ENCODE peak calls at places on chromosomes 16 and 17, in four cellular contexts. P, L, I and K are unnamed samples.

GRCh38 chr16:87919681-87919994 is 16.7 kb downstream of the CA5A start:
- DNase-seq in P (no peak), L (no peak), I (no peak), K (no peak)

GRCh38 chr17:36680701-36681202 is 79.4 kb downstream of the MRM1 start:
- DNase-seq in P (no peak), L (no peak), I (no peak), K (no peak)

GRCh38 chr17:81057079-81057730 is 22.3 kb downstream of the BAIAP2 start:
- DNase-seq in P (no peak), L (no peak), I (no peak), K (no peak)

GRCh38 chr17:1108810-1109605 is 70.8 kb downstream of the ABR start:
- DNase-seq in P (peak), L (no peak), I (peak), K (no peak)

GRCh38 chr16:81625544-81626152 is 153.4 kb upstream of the PLCG2 start:
- DNase-seq in P (no peak), L (no peak), I (peak), K (no peak)

GRCh38 chr17:73640691-73641090 is 3.6 kb downstream of the SDK2 start:
- DNase-seq in P (no peak), L (no peak), I (no peak), K (no peak)

GRCh38 chr16:67968440-67969285 is at the start of gene SLC12A4:
- DNase-seq in P (peak), L (peak), I (peak), K (peak)

GRCh38 chr16:46970089-46970488 is 3.4 kb downstream of the DNAJA2 start:
- DNase-seq in P (no peak), L (no peak), I (no peak), K (no peak)

GRCh38 chr17:47843391-47843730 is 2.3 kb upstream of the SCRN2 start:
- DNase-seq in P (no peak), L (no peak), I (no peak), K (no peak)

GRCh38 chr16:85819245-85819644 is 19.8 kb downstream of the COX4I1 start:
- DNase-seq in P (peak), L (no peak), I (peak), K (peak)

GRCh38 chr16:2147981-2148671 is at the start of gene RAB26:
- DNase-seq in P (peak), L (no peak), I (peak), K (no peak)

GRCh38 chr16:83070416-83071199 is 443.8 kb downstream of the CDH13 start:
- DNase-seq in P (no peak), L (peak), I (no peak), K (no peak)

GRCh38 chr16:83066881-83067280 is 440.1 kb downstream of the CDH13 start:
- DNase-seq in P (no peak), L (no peak), I (no peak), K (no peak)

GRCh38 chr16:83066011-83066410 is 439.2 kb downstream of the CDH13 start:
- DNase-seq in P (no peak), L (no peak), I (no peak), K (no peak)

GRCh38 chr16:83068686-83069085 is 441.9 kb downstream of the CDH13 start:
- DNase-seq in P (no peak), L (no peak), I (no peak), K (peak)
- TF ChIP-seq CTCF in P (peak), L (peak), I (peak), K (peak)

DNA sequence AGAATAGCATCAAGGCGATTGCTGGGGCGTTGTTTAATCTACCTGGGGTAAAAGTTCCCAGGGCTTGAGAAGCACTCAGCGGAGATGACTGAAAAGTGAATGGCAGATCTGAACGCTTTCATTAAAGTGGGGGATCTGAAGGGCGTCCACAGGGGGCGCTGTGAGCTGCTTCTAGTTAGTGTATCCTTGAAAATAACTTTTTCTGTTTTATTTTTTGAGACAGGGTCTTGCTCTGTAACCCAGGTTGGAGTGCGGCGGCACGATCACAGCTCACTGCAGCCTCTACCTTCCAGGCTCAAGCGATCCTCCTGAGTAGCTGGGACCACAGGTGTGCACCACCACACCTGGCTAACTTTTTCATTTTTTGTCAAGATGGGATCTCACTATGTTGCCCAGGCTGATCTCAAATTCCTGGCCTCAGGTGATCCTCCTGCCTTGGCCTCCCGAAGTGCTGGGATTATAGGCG is 360.4 kb downstream of the SEC14L1 start:
- DNase-seq in P (peak), L (no peak), I (no peak), K (no peak)
- TF ChIP-seq CTCF in P (peak), L (peak), I (no peak), K (peak)

DNA sequence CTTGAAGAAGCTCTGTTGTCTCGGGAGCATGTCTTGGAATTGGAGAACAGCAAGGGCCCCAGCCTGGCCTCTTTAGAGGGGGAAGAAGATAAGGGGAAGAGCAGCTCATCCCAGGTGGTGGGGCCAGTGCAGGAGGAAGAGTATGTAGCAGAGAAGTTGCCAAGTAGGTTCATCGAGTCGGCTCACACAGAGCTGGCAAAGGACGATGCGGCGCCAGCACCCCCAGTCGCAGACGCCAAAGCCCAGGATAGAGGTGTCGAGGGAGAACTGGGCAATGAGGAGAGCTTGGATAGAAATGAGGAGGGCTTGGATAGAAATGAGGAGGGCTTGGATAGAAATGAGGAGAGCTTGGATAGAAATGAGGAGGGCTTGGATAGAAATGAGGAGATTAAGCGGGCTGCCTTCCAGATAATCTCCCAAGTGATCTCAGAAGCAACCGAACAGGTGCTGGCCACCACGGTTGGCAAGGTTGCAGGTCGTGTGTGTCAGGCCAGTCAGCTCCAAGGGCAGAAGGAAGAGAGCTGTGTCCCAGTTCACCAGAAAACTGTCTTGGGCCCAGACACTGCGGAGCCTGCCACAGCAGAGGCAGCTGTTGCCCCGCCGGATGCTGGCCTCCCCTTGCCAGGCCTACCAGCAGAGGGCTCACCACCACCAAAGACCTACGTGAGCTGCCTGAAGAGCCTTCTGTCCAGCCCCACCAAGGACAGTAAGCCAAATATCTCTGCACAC is 21.2 kb downstream of the AKAP1 start:
- DNase-seq in P (no peak), L (no peak), I (peak), K (no peak)
- TF ChIP-seq CTCF in P (peak), L (peak), I (peak), K (no peak)

DNA sequence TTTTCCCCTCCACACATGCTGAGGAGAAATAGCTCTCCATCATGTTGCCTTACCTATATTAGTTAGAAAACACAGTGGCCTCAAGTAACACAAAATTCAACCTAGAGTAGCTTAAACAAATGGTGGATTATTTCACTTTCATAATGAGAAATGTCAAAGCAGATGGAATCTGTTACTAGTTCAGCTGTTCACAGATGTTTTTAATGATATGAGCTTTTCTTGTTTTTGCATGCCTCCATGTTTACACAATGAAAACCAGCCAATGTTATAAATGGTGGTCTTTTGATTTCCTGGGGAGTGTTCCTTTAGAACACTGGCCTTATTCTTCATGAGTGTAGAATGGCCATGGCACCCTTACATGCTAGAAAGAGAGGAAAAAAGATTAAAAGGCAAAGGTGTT is 968.4 kb upstream of the GOT2 start:
- DNase-seq in P (no peak), L (no peak), I (no peak), K (no peak)
- TF ChIP-seq CTCF in P (no peak), L (no peak), I (no peak), K (no peak)

GRCh38 chr17:13743906-13744305 is 142.2 kb upstream of the HS3ST3A1 start:
- DNase-seq in P (no peak), L (no peak), I (no peak), K (no peak)
- TF ChIP-seq CTCF in P (no peak), L (no peak), I (no peak), K (no peak)

GRCh38 chr16:89970011-89970410 is 21.5 kb downstream of the DEF8 start:
- DNase-seq in P (peak), L (no peak), I (no peak), K (no peak)

GRCh38 chr16:89962754-89963498 is 14.4 kb downstream of the DEF8 start:
- DNase-seq in P (no peak), L (no peak), I (no peak), K (no peak)

GRCh38 chr16:89961920-89962319 is 13.4 kb downstream of the DEF8 start:
- DNase-seq in P (no peak), L (no peak), I (no peak), K (no peak)

GRCh38 chr16:89964201-89964600 is 15.6 kb downstream of the DEF8 start:
- DNase-seq in P (no peak), L (no peak), I (no peak), K (no peak)

GRCh38 chr16:89965447-89966225 is 17.1 kb downstream of the DEF8 start:
- DNase-seq in P (no peak), L (no peak), I (no peak), K (no peak)
- TF ChIP-seq CTCF in P (no peak), L (no peak), I (no peak), K (no peak)

GRCh38 chr16:84618428-84619102 is 687 bp upstream of the COTL1 start:
- DNase-seq in P (no peak), L (peak), I (peak), K (peak)
- TF ChIP-seq CTCF in P (no peak), L (peak), I (no peak), K (no peak)

GRCh38 chr17:44989552-44990138 is 21.5 kb upstream of the C1QL1 start:
- DNase-seq in P (no peak), L (no peak), I (no peak), K (no peak)
- TF ChIP-seq CTCF in P (no peak), L (no peak), I (no peak), K (no peak)

GRCh38 chr16:719815-720506 is 985 bp upstream of the ANTKMT start:
- DNase-seq in P (peak), L (no peak), I (no peak), K (no peak)
- TF ChIP-seq CTCF in P (no peak), L (peak), I (no peak), K (peak)